ENCODE peak calls at places on chromosomes 16 and 17, in ten cellular contexts. One of them, this sample, is unnamed.

GRCh38 chr17:27520571-27521185 is 64.4 kb downstream of the KSR1 start:
- DNase-seq in IMR-90: no peak
- DNase-seq in fibroblast of pulmonary artery: no peak
- DNase-seq in HL-60: no peak
- DNase-seq in sigmoid colon: no peak
- DNase-seq in CD8-positive, alpha-beta T cell: no peak
- DNase-seq in HCT116: no peak
- DNase-seq in OCI-LY7: no peak
- DNase-seq in PC-9: no peak
- DNase-seq in brain microvascular endothelial cell: no peak
- DNase-seq in this sample: no peak

GRCh38 chr17:40309938-40310510 is 1.0 kb downstream of the RARA start:
- DNase-seq in IMR-90: no peak
- DNase-seq in fibroblast of pulmonary artery: no peak
- DNase-seq in HL-60: no peak
- DNase-seq in sigmoid colon: peak
- DNase-seq in CD8-positive, alpha-beta T cell: peak
- DNase-seq in HCT116: no peak
- DNase-seq in OCI-LY7: no peak
- DNase-seq in PC-9: no peak
- DNase-seq in brain microvascular endothelial cell: no peak
- DNase-seq in this sample: no peak

GRCh38 chr16:85553436-85554113 is 59.5 kb upstream of the GSE1 start:
- DNase-seq in IMR-90: peak
- DNase-seq in fibroblast of pulmonary artery: peak
- DNase-seq in HL-60: peak
- DNase-seq in sigmoid colon: no peak
- DNase-seq in CD8-positive, alpha-beta T cell: peak
- DNase-seq in HCT116: peak
- DNase-seq in OCI-LY7: peak
- DNase-seq in PC-9: peak
- DNase-seq in brain microvascular endothelial cell: no peak
- DNase-seq in this sample: peak

GRCh38 chr17:2883544-2884203 is 87.4 kb downstream of the RAP1GAP2 start:
- DNase-seq in IMR-90: peak
- DNase-seq in fibroblast of pulmonary artery: peak
- DNase-seq in HL-60: no peak
- DNase-seq in sigmoid colon: no peak
- DNase-seq in CD8-positive, alpha-beta T cell: no peak
- DNase-seq in HCT116: no peak
- DNase-seq in OCI-LY7: no peak
- DNase-seq in PC-9: peak
- DNase-seq in brain microvascular endothelial cell: peak
- DNase-seq in this sample: no peak

GRCh38 chr16:24372824-24373223 is 116.7 kb downstream of the CACNG3 start:
- DNase-seq in IMR-90: no peak
- DNase-seq in fibroblast of pulmonary artery: no peak
- DNase-seq in HL-60: no peak
- DNase-seq in sigmoid colon: no peak
- DNase-seq in CD8-positive, alpha-beta T cell: no peak
- DNase-seq in HCT116: no peak
- DNase-seq in OCI-LY7: no peak
- DNase-seq in PC-9: no peak
- DNase-seq in brain microvascular endothelial cell: no peak
- DNase-seq in this sample: no peak

GRCh38 chr17:58447039-58447975 is 30.0 kb upstream of the RNF43 start:
- DNase-seq in IMR-90: peak
- DNase-seq in fibroblast of pulmonary artery: peak
- DNase-seq in HL-60: peak
- DNase-seq in sigmoid colon: no peak
- DNase-seq in CD8-positive, alpha-beta T cell: peak
- DNase-seq in HCT116: peak
- DNase-seq in OCI-LY7: peak
- DNase-seq in PC-9: peak
- DNase-seq in brain microvascular endothelial cell: peak
- DNase-seq in this sample: no peak

GRCh38 chr16:75483222-75483621 is 12.0 kb downstream of the CHST6 start:
- DNase-seq in IMR-90: peak
- DNase-seq in fibroblast of pulmonary artery: no peak
- DNase-seq in HL-60: no peak
- DNase-seq in sigmoid colon: no peak
- DNase-seq in CD8-positive, alpha-beta T cell: no peak
- DNase-seq in HCT116: peak
- DNase-seq in OCI-LY7: no peak
- DNase-seq in PC-9: peak
- DNase-seq in brain microvascular endothelial cell: peak
- DNase-seq in this sample: no peak

GRCh38 chr17:66445229-66445628 is 142.8 kb downstream of the PRKCA start:
- DNase-seq in IMR-90: no peak
- DNase-seq in fibroblast of pulmonary artery: no peak
- DNase-seq in HL-60: no peak
- DNase-seq in sigmoid colon: no peak
- DNase-seq in CD8-positive, alpha-beta T cell: no peak
- DNase-seq in HCT116: no peak
- DNase-seq in OCI-LY7: no peak
- DNase-seq in PC-9: no peak
- DNase-seq in brain microvascular endothelial cell: no peak
- DNase-seq in this sample: no peak

GRCh38 chr17:1491406-1492248 is 859 bp downstream of the MYO1C start:
- DNase-seq in IMR-90: no peak
- DNase-seq in fibroblast of pulmonary artery: no peak
- DNase-seq in HL-60: no peak
- DNase-seq in sigmoid colon: peak
- DNase-seq in CD8-positive, alpha-beta T cell: no peak
- DNase-seq in HCT116: no peak
- DNase-seq in OCI-LY7: peak
- DNase-seq in PC-9: no peak
- DNase-seq in brain microvascular endothelial cell: no peak
- DNase-seq in this sample: peak

GRCh38 chr16:56742030-56742984 is 12.4 kb downstream of the NUP93 start:
- DNase-seq in IMR-90: peak
- DNase-seq in fibroblast of pulmonary artery: peak
- DNase-seq in HL-60: peak
- DNase-seq in sigmoid colon: no peak
- DNase-seq in CD8-positive, alpha-beta T cell: no peak
- DNase-seq in HCT116: peak
- DNase-seq in OCI-LY7: no peak
- DNase-seq in PC-9: no peak
- DNase-seq in brain microvascular endothelial cell: peak
- DNase-seq in this sample: no peak

GRCh38 chr16:81181013-81181720 is 57.3 kb upstream of the BCO1 start:
- DNase-seq in IMR-90: peak
- DNase-seq in fibroblast of pulmonary artery: peak
- DNase-seq in HL-60: no peak
- DNase-seq in sigmoid colon: peak
- DNase-seq in CD8-positive, alpha-beta T cell: no peak
- DNase-seq in HCT116: peak
- DNase-seq in OCI-LY7: no peak
- DNase-seq in PC-9: peak
- DNase-seq in brain microvascular endothelial cell: peak
- DNase-seq in this sample: peak

GRCh38 chr16:23711785-23712184 is 1.2 kb downstream of the ERN2 start:
- DNase-seq in IMR-90: no peak
- DNase-seq in fibroblast of pulmonary artery: no peak
- DNase-seq in HL-60: no peak
- DNase-seq in sigmoid colon: no peak
- DNase-seq in CD8-positive, alpha-beta T cell: no peak
- DNase-seq in HCT116: no peak
- DNase-seq in OCI-LY7: no peak
- DNase-seq in PC-9: peak
- DNase-seq in brain microvascular endothelial cell: no peak
- DNase-seq in this sample: no peak

GRCh38 chr16:84687715-84688114 is 12.1 kb upstream of the USP10 start:
- DNase-seq in IMR-90: peak
- DNase-seq in fibroblast of pulmonary artery: peak
- DNase-seq in HL-60: no peak
- DNase-seq in sigmoid colon: peak
- DNase-seq in CD8-positive, alpha-beta T cell: no peak
- DNase-seq in HCT116: no peak
- DNase-seq in OCI-LY7: peak
- DNase-seq in PC-9: no peak
- DNase-seq in brain microvascular endothelial cell: peak
- DNase-seq in this sample: no peak

GRCh38 chr17:42017866-42018200 is 594 bp upstream of the DNAJC7 start:
- DNase-seq in IMR-90: no peak
- DNase-seq in fibroblast of pulmonary artery: no peak
- DNase-seq in HL-60: no peak
- DNase-seq in sigmoid colon: no peak
- DNase-seq in CD8-positive, alpha-beta T cell: no peak
- DNase-seq in HCT116: no peak
- DNase-seq in OCI-LY7: no peak
- DNase-seq in PC-9: no peak
- DNase-seq in brain microvascular endothelial cell: no peak
- DNase-seq in this sample: no peak
- H3K4me3 ChIP-seq in IMR-90: peak
- H3K4me3 ChIP-seq in fibroblast of pulmonary artery: peak
- H3K4me3 ChIP-seq in HL-60: peak
- H3K4me3 ChIP-seq in sigmoid colon: peak
- H3K4me3 ChIP-seq in CD8-positive, alpha-beta T cell: peak
- H3K4me3 ChIP-seq in HCT116: peak
- H3K4me3 ChIP-seq in OCI-LY7: peak
- H3K4me3 ChIP-seq in PC-9: peak
- H3K4me3 ChIP-seq in brain microvascular endothelial cell: peak
- H3K4me3 ChIP-seq in this sample: peak

GRCh38 chr16:694187-694862 is 4.1 kb upstream of the WDR24 start:
- DNase-seq in IMR-90: no peak
- DNase-seq in fibroblast of pulmonary artery: no peak
- DNase-seq in HL-60: no peak
- DNase-seq in sigmoid colon: no peak
- DNase-seq in CD8-positive, alpha-beta T cell: no peak
- DNase-seq in HCT116: no peak
- DNase-seq in OCI-LY7: no peak
- DNase-seq in PC-9: no peak
- DNase-seq in brain microvascular endothelial cell: no peak
- DNase-seq in this sample: no peak

GRCh38 chr16:695355-696089 is 5.3 kb upstream of the WDR24 start:
- DNase-seq in IMR-90: no peak
- DNase-seq in fibroblast of pulmonary artery: no peak
- DNase-seq in HL-60: peak
- DNase-seq in sigmoid colon: no peak
- DNase-seq in CD8-positive, alpha-beta T cell: peak
- DNase-seq in HCT116: no peak
- DNase-seq in OCI-LY7: no peak
- DNase-seq in PC-9: peak
- DNase-seq in brain microvascular endothelial cell: no peak
- DNase-seq in this sample: no peak

GRCh38 chr16:693766-694165 is 3.6 kb upstream of the WDR24 start:
- DNase-seq in IMR-90: no peak
- DNase-seq in fibroblast of pulmonary artery: no peak
- DNase-seq in HL-60: no peak
- DNase-seq in sigmoid colon: no peak
- DNase-seq in CD8-positive, alpha-beta T cell: peak
- DNase-seq in HCT116: no peak
- DNase-seq in OCI-LY7: no peak
- DNase-seq in PC-9: no peak
- DNase-seq in brain microvascular endothelial cell: no peak
- DNase-seq in this sample: no peak

GRCh38 chr16:693364-693763 is 3.2 kb upstream of the WDR24 start:
- DNase-seq in IMR-90: no peak
- DNase-seq in fibroblast of pulmonary artery: no peak
- DNase-seq in HL-60: no peak
- DNase-seq in sigmoid colon: no peak
- DNase-seq in CD8-positive, alpha-beta T cell: no peak
- DNase-seq in HCT116: no peak
- DNase-seq in OCI-LY7: no peak
- DNase-seq in PC-9: no peak
- DNase-seq in brain microvascular endothelial cell: no peak
- DNase-seq in this sample: no peak

DNA sequence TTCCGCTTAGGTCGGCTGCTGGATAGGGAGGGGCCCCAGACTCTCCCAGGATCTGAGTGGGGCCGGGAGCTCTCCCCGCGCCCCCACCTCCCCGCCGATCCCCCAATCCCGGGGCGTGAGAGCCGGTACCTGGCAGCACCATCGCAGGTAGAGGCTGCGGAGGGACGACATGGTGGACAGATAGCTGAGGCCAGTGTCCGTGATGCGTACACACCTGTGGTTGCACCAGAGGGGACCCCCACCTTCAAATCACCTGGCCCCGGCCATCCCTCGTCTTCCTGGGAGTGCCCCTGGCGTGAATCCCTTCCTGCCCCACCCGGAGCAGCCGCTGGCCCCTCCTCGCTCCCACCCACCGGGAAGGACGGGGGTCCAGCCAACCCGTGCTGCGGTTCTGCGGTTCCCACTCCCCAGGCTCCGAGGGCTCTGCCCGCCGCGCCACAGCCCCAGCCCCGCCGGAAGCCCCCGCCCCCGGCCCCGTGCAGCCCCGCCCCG is 4.7 kb upstream of the WDR24 start:
- DNase-seq in IMR-90: no peak
- DNase-seq in fibroblast of pulmonary artery: no peak
- DNase-seq in HL-60: no peak
- DNase-seq in sigmoid colon: no peak
- DNase-seq in CD8-positive, alpha-beta T cell: no peak
- DNase-seq in HCT116: no peak
- DNase-seq in OCI-LY7: no peak
- DNase-seq in PC-9: no peak
- DNase-seq in brain microvascular endothelial cell: no peak
- DNase-seq in this sample: no peak
- H3K4me3 ChIP-seq in IMR-90: no peak
- H3K4me3 ChIP-seq in fibroblast of pulmonary artery: no peak
- H3K4me3 ChIP-seq in HL-60: no peak
- H3K4me3 ChIP-seq in sigmoid colon: no peak
- H3K4me3 ChIP-seq in CD8-positive, alpha-beta T cell: peak
- H3K4me3 ChIP-seq in HCT116: peak
- H3K4me3 ChIP-seq in OCI-LY7: peak
- H3K4me3 ChIP-seq in PC-9: no peak
- H3K4me3 ChIP-seq in brain microvascular endothelial cell: no peak
- H3K4me3 ChIP-seq in this sample: no peak

DNA sequence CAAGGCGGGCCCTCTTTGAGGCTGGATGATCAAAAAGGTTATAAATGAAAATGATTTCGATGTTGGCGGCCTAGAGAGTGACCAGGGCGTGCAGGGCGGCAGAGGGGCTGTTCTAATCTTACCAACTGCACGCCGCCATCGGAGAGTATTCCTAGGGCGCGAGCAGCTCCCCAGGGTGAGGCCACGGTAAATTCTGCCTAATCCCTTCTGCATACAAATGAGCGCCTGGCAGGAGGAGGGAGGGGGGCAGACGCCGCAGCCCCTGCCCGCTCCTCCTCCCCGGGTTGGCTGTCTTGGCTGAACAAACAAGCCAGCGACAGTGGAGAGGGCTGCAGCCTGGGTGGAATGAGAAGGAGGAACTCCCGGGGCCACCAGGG is 183.5 kb downstream of the C16orf78 start:
- DNase-seq in IMR-90: no peak
- DNase-seq in fibroblast of pulmonary artery: no peak
- DNase-seq in HL-60: no peak
- DNase-seq in sigmoid colon: no peak
- DNase-seq in CD8-positive, alpha-beta T cell: no peak
- DNase-seq in HCT116: no peak
- DNase-seq in OCI-LY7: no peak
- DNase-seq in PC-9: no peak
- DNase-seq in brain microvascular endothelial cell: no peak
- DNase-seq in this sample: no peak
- H3K4me3 ChIP-seq in IMR-90: no peak
- H3K4me3 ChIP-seq in fibroblast of pulmonary artery: no peak
- H3K4me3 ChIP-seq in HL-60: no peak
- H3K4me3 ChIP-seq in sigmoid colon: no peak
- H3K4me3 ChIP-seq in CD8-positive, alpha-beta T cell: no peak
- H3K4me3 ChIP-seq in HCT116: no peak
- H3K4me3 ChIP-seq in OCI-LY7: no peak
- H3K4me3 ChIP-seq in PC-9: no peak
- H3K4me3 ChIP-seq in brain microvascular endothelial cell: no peak
- H3K4me3 ChIP-seq in this sample: no peak

GRCh38 chr16:66844009-66844341 is 239 bp upstream of the CA7 start:
- DNase-seq in IMR-90: no peak
- DNase-seq in fibroblast of pulmonary artery: no peak
- DNase-seq in HL-60: no peak
- DNase-seq in sigmoid colon: no peak
- DNase-seq in CD8-positive, alpha-beta T cell: no peak
- DNase-seq in HCT116: no peak
- DNase-seq in OCI-LY7: no peak
- DNase-seq in PC-9: no peak
- DNase-seq in brain microvascular endothelial cell: no peak
- DNase-seq in this sample: no peak
- H3K4me3 ChIP-seq in IMR-90: no peak
- H3K4me3 ChIP-seq in fibroblast of pulmonary artery: no peak
- H3K4me3 ChIP-seq in HL-60: no peak
- H3K4me3 ChIP-seq in sigmoid colon: peak
- H3K4me3 ChIP-seq in CD8-positive, alpha-beta T cell: no peak
- H3K4me3 ChIP-seq in HCT116: no peak
- H3K4me3 ChIP-seq in OCI-LY7: no peak
- H3K4me3 ChIP-seq in PC-9: no peak
- H3K4me3 ChIP-seq in brain microvascular endothelial cell: no peak
- H3K4me3 ChIP-seq in this sample: no peak

This sample was measured in uterus.